ENCODE peak calls at places on chromosomes 5 and 9, in seven cellular contexts. J is CD8-positive, alpha-beta T cell; E is A549; I is skeletal muscle cell; M is ACHN; S is prostate gland; G is T-helper 17 cell. Q is an unnamed sample.

GRCh38 chr5:157924931-157925729 is 66.2 kb upstream of the CLINT1 start:
- DNase-seq in J (no peak), E (no peak), I (no peak), M (peak; percentile 5), S (no peak), G (no peak), Q (no peak)

GRCh38 chr5:135207866-135208265 is 173.8 kb upstream of the PITX1 start:
- DNase-seq in J (no peak), E (no peak), I (no peak), M (no peak), S (no peak), G (no peak), Q (no peak)

GRCh38 chr5:137036630-137037029 is 462.5 kb downstream of the SPOCK1 start:
- DNase-seq in J (no peak), E (no peak), I (no peak), M (no peak), S (no peak), G (no peak), Q (peak; percentile 49)

GRCh38 chr5:148540636-148541035 is 113.7 kb downstream of the HTR4 start:
- DNase-seq in J (no peak), E (no peak), I (no peak), M (no peak), S (no peak), G (no peak), Q (no peak)

GRCh38 chr9:75909776-75910175 is 19.3 kb downstream of the PCSK5 start:
- DNase-seq in J (no peak), E (no peak), I (no peak), M (no peak), S (no peak), G (no peak), Q (no peak)

GRCh38 chr5:168870914-168871313 is 291.7 kb upstream of the PANK3 start:
- DNase-seq in J (no peak), E (no peak), I (no peak), M (no peak), S (no peak), G (no peak), Q (no peak)

GRCh38 chr9:131875828-131876485 is 136.1 kb upstream of the RAPGEF1 start:
- DNase-seq in J (no peak), E (no peak), I (no peak), M (peak; percentile 4), S (no peak), G (no peak), Q (no peak)

GRCh38 chr5:181173420-181174342 is 26.3 kb downstream of the OR2V2 start:
- DNase-seq in J (peak; percentile 58), E (peak; percentile 84), I (no peak), M (peak; percentile 36), S (no peak), G (no peak), Q (peak; percentile 43)

GRCh38 chr5:92775711-92776615 is 805.1 kb downstream of the NR2F1-AS1 start:
- DNase-seq in J (no peak), E (no peak), I (no peak), M (no peak), S (no peak), G (no peak), Q (no peak)

GRCh38 chr5:155906046-155906445 is 420.9 kb upstream of the SGCD start:
- DNase-seq in J (no peak), E (no peak), I (no peak), M (no peak), S (no peak), G (no peak), Q (no peak)

GRCh38 chr5:81657386-81657785 is 93.5 kb downstream of the SSBP2 start:
- DNase-seq in J (no peak), E (no peak), I (no peak), M (no peak), S (no peak), G (no peak), Q (no peak)

GRCh38 chr5:179812135-179812825 is 5.6 kb upstream of the MGAT4B start:
- DNase-seq in J (no peak), E (no peak), I (no peak), M (no peak), S (no peak), G (no peak), Q (no peak)

GRCh38 chr5:68661237-68661636 is 432.6 kb upstream of the SLC30A5 start:
- DNase-seq in J (no peak), E (peak; percentile 13), I (no peak), M (peak; percentile 7), S (no peak), G (no peak), Q (no peak)

GRCh38 chr5:122126177-122126701 is 3.1 kb upstream of the ZNF474 start:
- DNase-seq in J (no peak), E (no peak), I (peak; percentile 72), M (no peak), S (no peak), G (no peak), Q (no peak)

GRCh38 chr5:72237879-72238278 is 82.2 kb downstream of the MRPS27 start:
- DNase-seq in J (no peak), E (no peak), I (no peak), M (no peak), S (no peak), G (no peak), Q (no peak)

GRCh38 chr9:33818832-33819500 is 2.0 kb downstream of the UBE2R2 start:
- DNase-seq in J (no peak), E (no peak), I (no peak), M (no peak), S (no peak), G (no peak), Q (peak; percentile 40)

GRCh38 chr5:32942225-32942989 is 231.3 kb downstream of the NPR3 start:
- DNase-seq in J (no peak), E (peak; percentile 18), I (no peak), M (peak; percentile 35), S (no peak), G (no peak), Q (peak; percentile 26)

GRCh38 chr9:130934246-130934645 is 4.8 kb downstream of the FIBCD1 start:
- DNase-seq in J (no peak), E (no peak), I (no peak), M (no peak), S (no peak), G (no peak), Q (no peak)

GRCh38 chr5:176881021-176881749 is 18.0 kb downstream of the HK3 start:
- DNase-seq in J (no peak), E (no peak), I (no peak), M (no peak), S (no peak), G (no peak), Q (no peak)

GRCh38 chr5:134525687-134526482 is 415 bp downstream of the JADE2 start:
- DNase-seq in J (peak; percentile 82), E (peak; percentile 78), I (peak; percentile 66), M (peak; percentile 67), S (peak; percentile 71), G (peak; percentile 43), Q (peak; percentile 76)

GRCh38 chr9:107484117-107484723 is 5.3 kb downstream of the KLF4 start:
- DNase-seq in J (no peak), E (peak; percentile 51), I (peak; percentile 53), M (peak; percentile 69), S (peak; percentile 62), G (no peak), Q (peak; percentile 84)

GRCh38 chr5:98050583-98050982 is 722.9 kb upstream of the RGMB start:
- DNase-seq in J (no peak), E (no peak), I (no peak), M (no peak), S (no peak), G (no peak), Q (no peak)

GRCh38 chr5:31465282-31465681 is 66.6 kb downstream of the DROSHA start:
- DNase-seq in J (no peak), E (no peak), I (no peak), M (no peak), S (no peak), G (no peak), Q (no peak)

GRCh38 chr9:37503736-37504135 is 18.0 kb downstream of the POLR1E start:
- DNase-seq in J (peak; percentile 62), E (no peak), I (no peak), M (no peak), S (no peak), G (peak; percentile 27), Q (no peak)

GRCh38 chr5:33297760-33298216 is 143.0 kb upstream of the TARS1 start:
- DNase-seq in J (no peak), E (no peak), I (no peak), M (no peak), S (no peak), G (no peak), Q (no peak)

GRCh38 chr5:120055858-120056257 is 408.2 kb upstream of the PRR16 start:
- DNase-seq in J (no peak), E (no peak), I (peak; percentile 43), M (peak; percentile 25), S (peak; percentile 26), G (no peak), Q (peak; percentile 17)

GRCh38 chr5:139696167-139696893 is 48.2 kb downstream of the CXXC5 start:
- DNase-seq in J (peak; percentile 8), E (no peak), I (no peak), M (no peak), S (no peak), G (no peak), Q (no peak)

GRCh38 chr5:12805165-12805698 is 901.0 kb upstream of the CTNND2 start:
- DNase-seq in J (no peak), E (no peak), I (no peak), M (no peak), S (no peak), G (no peak), Q (no peak)

GRCh38 chr5:170104710-170105109 is 987 bp upstream of the FOXI1 start:
- DNase-seq in J (no peak), E (no peak), I (no peak), M (no peak), S (no peak), G (no peak), Q (no peak)

GRCh38 chr9:38125889-38126288 is 56.9 kb upstream of the SHB start:
- DNase-seq in J (no peak), E (no peak), I (no peak), M (no peak), S (no peak), G (no peak), Q (no peak)

Q was measured in endothelial cell of umbilical vein.